ENCODE peak calls at places on chromosomes 7 and 10, in five cellular contexts. I, B, F, T and K are unnamed samples.

GRCh38 chr10:79335470-79336235 is 11.6 kb upstream of the PPIF start:
- DNase-seq in B (no peak), F (no peak), T (no peak), I (no peak), K (no peak)

GRCh38 chr10:12469345-12469744 is 120.0 kb downstream of the CAMK1D start:
- DNase-seq in F (no peak), I (no peak), B (no peak), T (no peak), K (no peak)

GRCh38 chr10:49512121-49512809 is 26.7 kb downstream of the ERCC6 start:
- DNase-seq in T (no peak), I (peak; percentile 50), B (no peak), F (no peak), K (no peak)

GRCh38 chr10:29517352-29517923 is 117.3 kb downstream of the SVIL start:
- DNase-seq in I (peak; percentile 41), B (no peak), F (no peak), T (no peak), K (no peak)

GRCh38 chr7:75880242-75880641 is 1.4 kb downstream of the RHBDD2 start:
- DNase-seq in T (no peak), F (no peak), I (no peak), B (no peak), K (no peak)

GRCh38 chr7:131587315-131587923 is 31.0 kb upstream of the PODXL start:
- DNase-seq in F (no peak), T (no peak), B (no peak), I (no peak), K (no peak)

GRCh38 chr7:2939193-2939885 is 95.2 kb upstream of the GNA12 start:
- DNase-seq in F (peak; percentile 50), T (peak; percentile 24), I (peak; percentile 10), B (peak; percentile 32), K (peak; percentile 46)

GRCh38 chr7:2460188-2460587 is 16.0 kb downstream of the GRIFIN start:
- DNase-seq in I (no peak), F (no peak), T (no peak), B (no peak), K (no peak)

GRCh38 chr7:146656988-146657387 is 540.4 kb downstream of the CNTNAP2 start:
- DNase-seq in B (no peak), F (no peak), I (no peak), T (no peak), K (no peak)

GRCh38 chr10:11363497-11363896 is 248.0 kb downstream of the USP6NL start:
- DNase-seq in B (no peak), F (no peak), T (no peak), I (no peak), K (no peak)

GRCh38 chr7:84913731-84914130 is 273.1 kb downstream of the SEMA3D start:
- DNase-seq in I (peak; percentile 48), F (no peak), B (no peak), T (no peak), K (no peak)

GRCh38 chr10:29619273-29619672 is 15.5 kb downstream of the SVIL start:
- DNase-seq in T (no peak), B (no peak), F (peak; percentile 60), I (peak; percentile 82), K (no peak)

GRCh38 chr10:82319558-82319957 is 444.6 kb downstream of the NRG3 start:
- DNase-seq in T (no peak), B (no peak), I (no peak), F (no peak), K (no peak)

GRCh38 chr7:47827886-47828285 is 120.4 kb downstream of the PKD1L1 start:
- DNase-seq in B (no peak), F (no peak), I (no peak), T (no peak), K (no peak)

GRCh38 chr7:76291346-76292205 is 10.9 kb upstream of the HSPB1 start:
- DNase-seq in F (peak; percentile 97), T (peak; percentile 89), I (peak; percentile 98), B (peak; percentile 91), K (peak; percentile 93)

GRCh38 chr7:116173051-116174028 is 37.0 kb upstream of the TES start:
- DNase-seq in T (no peak), B (no peak), I (peak; percentile 76), F (no peak), K (no peak)

GRCh38 chr7:103540986-103541385 is 95.0 kb upstream of the SLC26A5 start:
- DNase-seq in T (no peak), B (no peak), F (no peak), I (no peak), K (no peak)

GRCh38 chr10:72981882-72982529 is 27.4 kb upstream of the PLA2G12B start:
- DNase-seq in F (no peak), T (no peak), I (no peak), B (no peak), K (no peak)

GRCh38 chr10:6231730-6232129 is 29.0 kb downstream of the PFKFB3 start:
- DNase-seq in F (no peak), B (peak; percentile 21), T (no peak), I (no peak), K (no peak)

GRCh38 chr7:50687575-50688261 is 95.0 kb downstream of the GRB10 start:
- DNase-seq in I (peak; percentile 86), T (no peak), B (no peak), F (no peak), K (no peak)

GRCh38 chr7:98213296-98213873 is 2.1 kb downstream of the BHLHA15 start:
- DNase-seq in T (no peak), F (peak; percentile 56), B (peak; percentile 30), I (no peak), K (peak; percentile 55)

GRCh38 chr7:46123-46829 is 146.1 kb upstream of the FAM20C start:
- DNase-seq in F (peak; percentile 51), B (peak; percentile 20), T (no peak), I (no peak), K (no peak)

GRCh38 chr7:155766386-155766785 is 45.9 kb downstream of the SHH start:
- DNase-seq in T (no peak), F (no peak), I (no peak), B (no peak), K (no peak)

GRCh38 chr10:132487241-132488135 is 50.1 kb upstream of the INPP5A start:
- DNase-seq in B (peak; percentile 26), F (peak; percentile 58), T (no peak), I (no peak), K (peak; percentile 91)

GRCh38 chr10:132486539-132487121 is 51.0 kb upstream of the INPP5A start:
- DNase-seq in B (peak; percentile 45), I (no peak), T (no peak), F (no peak), K (peak; percentile 72)

GRCh38 chr10:132488231-132488821 is 49.3 kb upstream of the INPP5A start:
- DNase-seq in T (no peak), I (no peak), B (peak; percentile 32), F (peak; percentile 62), K (peak; percentile 92)

GRCh38 chr10:132489704-132490534 is 47.7 kb upstream of the INPP5A start:
- DNase-seq in I (no peak), T (no peak), B (peak; percentile 39), F (peak; percentile 51), K (peak; percentile 74)

GRCh38 chr10:132489053-132489703 is 48.4 kb upstream of the INPP5A start:
- DNase-seq in I (peak; percentile 56), F (peak; percentile 77), B (peak; percentile 29), T (no peak), K (peak; percentile 94)
- TF ChIP-seq CTCF in I (no peak), F (no peak), B (no peak), T (no peak), K (no peak)

GRCh38 chr7:143329471-143330170 is 13.7 kb downstream of the CLCN1 start:
- DNase-seq in F (no peak), I (no peak), T (no peak), B (no peak), K (no peak)
- TF ChIP-seq CTCF in F (no peak), I (no peak), T (no peak), B (no peak), K (no peak)

DNA sequence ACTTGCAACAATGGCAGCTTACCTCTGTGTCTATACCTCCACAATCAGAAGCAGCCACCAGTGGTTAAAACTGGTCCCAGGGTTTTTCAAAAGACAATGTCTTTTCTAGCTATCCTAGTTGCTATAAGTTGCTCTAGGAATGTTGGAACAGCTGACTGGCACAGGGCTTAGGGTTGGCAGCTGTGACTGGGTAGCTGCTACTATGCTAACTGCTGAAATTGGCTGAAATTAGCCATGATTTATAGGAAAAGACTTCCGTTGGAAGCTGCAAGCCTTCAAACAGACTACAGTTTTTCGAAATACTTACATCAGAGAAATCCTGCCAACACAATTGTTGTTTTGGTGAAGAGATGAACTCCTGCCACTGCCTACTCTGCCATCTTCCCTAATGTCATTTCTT is 102.3 kb downstream of the MKX start:
- DNase-seq in T (no peak), F (no peak), I (no peak), B (no peak), K (no peak)
- TF ChIP-seq CTCF in T (no peak), F (no peak), I (no peak), B (no peak), K (no peak)

GRCh38 chr7:128353189-128353588 is 8.3 kb downstream of the PRRT4 start:
- DNase-seq in T (no peak), B (no peak), F (no peak), I (no peak), K (no peak)

GRCh38 chr7:128352636-128353035 is 8.9 kb downstream of the PRRT4 start:
- DNase-seq in B (no peak), F (no peak), T (no peak), I (no peak), K (no peak)

GRCh38 chr7:128351296-128352123 is 7.8 kb upstream of the RBM28 start:
- DNase-seq in F (no peak), T (no peak), B (no peak), I (no peak), K (no peak)

GRCh38 chr7:128350708-128351295 is 7.1 kb upstream of the RBM28 start:
- DNase-seq in I (no peak), B (no peak), F (no peak), T (no peak), K (no peak)

GRCh38 chr7:128352138-128352537 is 8.4 kb upstream of the RBM28 start:
- DNase-seq in I (peak; percentile 19), B (peak; percentile 73), F (peak; percentile 78), T (peak; percentile 38), K (no peak)
- TF ChIP-seq CTCF in I (no peak), B (peak; percentile 55), F (peak; percentile 14), T (peak; percentile 24), K (peak; percentile 62)